ENCODE peak calls at places on chromosomes 16 and 17, in four cellular contexts. One of them, this sample, is unnamed. For H3K4me1, the result is how much of the 10 kb centered on the place peaks cover.

GRCh38 chr17:68152161-68152571 is 95.7 kb upstream of the AMZ2 start:
- DNase-seq in ovary: no peak
- DNase-seq in sigmoid colon: no peak
- DNase-seq in A549: no peak
- DNase-seq in this sample: no peak

GRCh38 chr17:11598274-11599221 is at the start of gene DNAH9:
- DNase-seq in sigmoid colon: peak
- DNase-seq in ovary: peak
- DNase-seq in A549: peak
- DNase-seq in this sample: no peak

GRCh38 chr17:28258347-28258887 is 60.6 kb upstream of the TMEM97 start:
- DNase-seq in ovary: no peak
- DNase-seq in sigmoid colon: no peak
- DNase-seq in A549: peak
- DNase-seq in this sample: no peak

GRCh38 chr17:46984341-46984740 is 5.3 kb upstream of the RPRML start:
- DNase-seq in sigmoid colon: no peak
- DNase-seq in A549: no peak
- DNase-seq in ovary: no peak
- DNase-seq in this sample: no peak

GRCh38 chr17:9880582-9880999 is 24.5 kb downstream of the RCVRN start:
- DNase-seq in A549: peak
- DNase-seq in ovary: no peak
- DNase-seq in sigmoid colon: no peak
- DNase-seq in this sample: no peak

GRCh38 chr16:57699481-57699880 is 4.9 kb downstream of the DRC7 start:
- DNase-seq in sigmoid colon: peak
- DNase-seq in ovary: no peak
- DNase-seq in A549: no peak
- DNase-seq in this sample: no peak

GRCh38 chr17:15124746-15125145 is 140.4 kb downstream of the PMP22 start:
- DNase-seq in ovary: no peak
- DNase-seq in sigmoid colon: no peak
- DNase-seq in A549: no peak
- DNase-seq in this sample: peak

GRCh38 chr17:49752508-49752907 is 11.4 kb downstream of the FAM117A start:
- DNase-seq in ovary: no peak
- DNase-seq in sigmoid colon: no peak
- DNase-seq in A549: no peak
- DNase-seq in this sample: no peak

GRCh38 chr17:38731526-38732294 is 1.6 kb downstream of the CISD3 start:
- DNase-seq in ovary: no peak
- DNase-seq in A549: no peak
- DNase-seq in sigmoid colon: peak
- DNase-seq in this sample: no peak

GRCh38 chr16:23274968-23275367 is 27.1 kb upstream of the SCNN1B start:
- DNase-seq in sigmoid colon: no peak
- DNase-seq in A549: peak
- DNase-seq in ovary: no peak
- DNase-seq in this sample: no peak

GRCh38 chr16:49961087-49961486 is 63.9 kb upstream of the CNEP1R1 start:
- DNase-seq in ovary: no peak
- DNase-seq in sigmoid colon: no peak
- DNase-seq in A549: no peak
- DNase-seq in this sample: peak

GRCh38 chr16:50585331-50585776 is 37.2 kb downstream of the NKD1 start:
- DNase-seq in sigmoid colon: peak
- DNase-seq in A549: no peak
- DNase-seq in ovary: peak
- DNase-seq in this sample: no peak

GRCh38 chr16:58501242-58502131 is 1.5 kb downstream of the NDRG4 start:
- DNase-seq in ovary: peak
- DNase-seq in A549: no peak
- DNase-seq in sigmoid colon: peak
- DNase-seq in this sample: peak

GRCh38 chr16:58854392-58854791 is 120.3 kb upstream of the GOT2 start:
- DNase-seq in A549: no peak
- DNase-seq in ovary: no peak
- DNase-seq in sigmoid colon: no peak
- DNase-seq in this sample: no peak

GRCh38 chr16:79278506-79278905 is 322.0 kb downstream of the MAF start:
- DNase-seq in sigmoid colon: no peak
- DNase-seq in ovary: no peak
- DNase-seq in A549: no peak
- DNase-seq in this sample: no peak

GRCh38 chr16:31478956-31479355 is 4.0 kb upstream of the SLC5A2 start:
- DNase-seq in sigmoid colon: no peak
- DNase-seq in A549: no peak
- DNase-seq in ovary: no peak
- DNase-seq in this sample: no peak

GRCh38 chr16:17607075-17607509 is 136.3 kb upstream of the XYLT1 start:
- DNase-seq in A549: no peak
- DNase-seq in sigmoid colon: no peak
- DNase-seq in ovary: no peak
- DNase-seq in this sample: no peak

GRCh38 chr17:59365383-59365981 is 34.0 kb downstream of the YPEL2 start:
- DNase-seq in sigmoid colon: peak
- DNase-seq in A549: no peak
- DNase-seq in ovary: no peak
- DNase-seq in this sample: no peak

GRCh38 chr16:4879049-4879448 is 31.8 kb downstream of the UBN1 start:
- DNase-seq in ovary: no peak
- DNase-seq in A549: no peak
- DNase-seq in sigmoid colon: no peak
- DNase-seq in this sample: no peak

GRCh38 chr17:63700528-63701441 is 860 bp upstream of the LIMD2 start:
- DNase-seq in ovary: peak
- DNase-seq in sigmoid colon: peak
- DNase-seq in A549: no peak
- DNase-seq in this sample: peak

GRCh38 chr17:80799553-80800403 is 191.9 kb upstream of the CHMP6 start:
- DNase-seq in A549: no peak
- DNase-seq in sigmoid colon: no peak
- DNase-seq in ovary: no peak
- DNase-seq in this sample: no peak

GRCh38 chr16:48576927-48577326 is 33.1 kb downstream of the N4BP1 start:
- DNase-seq in sigmoid colon: no peak
- DNase-seq in ovary: no peak
- DNase-seq in A549: peak
- DNase-seq in this sample: no peak

GRCh38 chr16:8869212-8869987 is 594 bp upstream of the CARHSP1 start:
- DNase-seq in A549: no peak
- DNase-seq in ovary: no peak
- DNase-seq in sigmoid colon: no peak
- DNase-seq in this sample: no peak

GRCh38 chr17:75846701-75847594 is 2.7 kb upstream of the UNC13D start:
- DNase-seq in sigmoid colon: peak
- DNase-seq in ovary: no peak
- DNase-seq in A549: no peak
- DNase-seq in this sample: no peak

GRCh38 chr17:57534863-57535651 is 210.0 kb downstream of the CCDC182 start:
- DNase-seq in sigmoid colon: no peak
- DNase-seq in ovary: no peak
- DNase-seq in A549: peak
- DNase-seq in this sample: no peak

GRCh38 chr17:42702446-42702845 is 20.1 kb downstream of the CNTNAP1 start:
- DNase-seq in sigmoid colon: no peak
- DNase-seq in ovary: no peak
- DNase-seq in A549: no peak
- DNase-seq in this sample: no peak

GRCh38 chr16:76565542-76565941 is 288.3 kb downstream of the CNTNAP4 start:
- DNase-seq in ovary: no peak
- DNase-seq in A549: no peak
- DNase-seq in sigmoid colon: no peak
- DNase-seq in this sample: no peak

GRCh38 chr17:82020874-82021727 is 1.6 kb downstream of the CENPX start:
- DNase-seq in sigmoid colon: peak
- DNase-seq in ovary: no peak
- DNase-seq in A549: peak
- DNase-seq in this sample: peak

GRCh38 chr17:77281024-77281903 is 140.5 kb downstream of the SEC14L1 start:
- DNase-seq in ovary: peak
- DNase-seq in A549: peak
- DNase-seq in sigmoid colon: peak
- DNase-seq in this sample: peak

GRCh38 chr17:15510361-15510760 is 42.9 kb upstream of the CDRT4 start:
- DNase-seq in sigmoid colon: no peak
- DNase-seq in ovary: no peak
- DNase-seq in A549: peak
- DNase-seq in this sample: peak

GRCh38 chr17:76912585-76912984 is 44.4 kb downstream of the MGAT5B start:
- DNase-seq in ovary: no peak
- DNase-seq in sigmoid colon: no peak
- DNase-seq in A549: no peak
- DNase-seq in this sample: no peak

GRCh38 chr17:28643979-28644781 is 778 bp downstream of the BLTP2 start:
- DNase-seq in A549: peak
- DNase-seq in ovary: no peak
- DNase-seq in sigmoid colon: peak
- DNase-seq in this sample: peak

GRCh38 chr17:17406225-17406624 is 70.6 kb upstream of the MED9 start:
- DNase-seq in ovary: no peak
- DNase-seq in A549: no peak
- DNase-seq in sigmoid colon: no peak
- DNase-seq in this sample: no peak

GRCh38 chr17:80997471-80998387 is 6.1 kb downstream of the CHMP6 start:
- DNase-seq in A549: no peak
- DNase-seq in ovary: no peak
- DNase-seq in sigmoid colon: no peak
- DNase-seq in this sample: no peak

GRCh38 chr17:80353718-80354275 is 61.2 kb upstream of the ENDOV start:
- DNase-seq in ovary: no peak
- DNase-seq in sigmoid colon: peak
- DNase-seq in A549: no peak
- DNase-seq in this sample: no peak

DNA sequence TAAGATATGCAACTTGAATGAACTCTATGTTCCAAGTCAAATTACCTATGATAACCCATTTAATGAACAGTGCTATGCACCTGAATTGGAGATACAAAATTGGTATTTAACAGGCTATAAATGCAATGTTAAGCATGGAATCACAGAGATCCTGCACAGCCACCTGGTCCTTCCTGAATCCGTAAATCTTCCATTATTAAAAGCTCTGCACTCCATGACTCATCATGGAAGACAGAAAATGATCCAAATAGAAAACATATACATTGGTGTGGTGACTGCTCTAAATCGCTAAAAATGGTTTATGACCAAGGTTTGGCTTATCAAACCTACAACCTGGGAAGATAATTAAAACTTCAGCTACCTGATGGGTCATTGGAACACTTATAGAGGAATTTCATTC is 45.3 kb downstream of the GLG1 start:
- DNase-seq in sigmoid colon: no peak
- DNase-seq in A549: no peak
- DNase-seq in ovary: no peak
- DNase-seq in this sample: no peak
- H3K4me1 ChIP-seq in sigmoid colon: under half
- H3K4me1 ChIP-seq in A549: under half
- H3K4me1 ChIP-seq in ovary: under half
- H3K4me1 ChIP-seq in this sample: under half

DNA sequence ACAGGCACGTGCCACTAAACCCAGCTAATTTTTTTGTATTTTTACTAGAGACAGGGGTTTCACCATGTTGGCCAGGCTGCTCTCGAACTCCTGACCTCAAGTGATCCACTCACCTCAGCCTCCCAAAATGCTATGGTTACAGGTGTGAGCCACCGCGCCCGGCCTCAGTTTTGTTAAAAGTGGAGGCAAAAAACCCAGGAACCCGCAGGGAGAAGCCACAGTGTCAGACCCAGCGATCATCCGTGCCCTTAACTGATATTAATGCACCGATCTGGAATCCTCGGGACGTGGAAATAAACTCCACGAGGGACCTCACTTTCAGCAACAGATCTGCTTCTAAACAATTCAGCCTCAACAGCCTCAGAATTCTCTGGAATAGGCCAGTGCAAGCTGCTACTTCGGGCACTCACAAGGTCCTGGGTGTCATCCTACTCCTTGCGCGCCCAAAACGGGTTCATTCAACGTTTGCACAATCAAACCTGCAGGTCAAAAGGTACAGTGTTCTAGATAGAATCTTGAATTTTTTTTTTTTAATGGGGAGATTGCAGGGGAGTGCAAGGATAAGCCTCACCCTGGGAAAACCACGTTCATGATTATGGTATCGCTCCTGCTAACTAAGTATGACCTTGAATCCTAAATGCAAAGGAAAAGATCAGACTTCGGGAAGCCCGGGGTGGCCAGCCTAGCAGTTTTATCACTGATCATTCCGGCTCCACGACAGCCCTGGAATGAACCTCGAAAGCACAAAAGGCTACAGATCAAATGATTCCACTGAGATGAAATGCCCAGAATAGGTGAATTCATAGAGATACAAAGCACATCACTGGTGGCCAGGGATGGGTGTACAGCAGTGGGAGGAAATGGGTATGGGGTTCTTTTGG is 22.4 kb downstream of the LITAF start:
- DNase-seq in A549: no peak
- DNase-seq in sigmoid colon: no peak
- DNase-seq in ovary: no peak
- DNase-seq in this sample: no peak
- H3K4me1 ChIP-seq in A549: half or more
- H3K4me1 ChIP-seq in sigmoid colon: under half
- H3K4me1 ChIP-seq in ovary: under half
- H3K4me1 ChIP-seq in this sample: under half

GRCh38 chr17:2063306-2064146 is 8.6 kb downstream of the HIC1 start:
- DNase-seq in sigmoid colon: peak
- DNase-seq in ovary: no peak
- DNase-seq in A549: no peak
- DNase-seq in this sample: no peak

GRCh38 chr17:2062571-2063183 is 7.8 kb downstream of the HIC1 start:
- DNase-seq in sigmoid colon: peak
- DNase-seq in A549: no peak
- DNase-seq in ovary: peak
- DNase-seq in this sample: no peak

GRCh38 chr17:2059837-2060658 is 5.1 kb downstream of the HIC1 start:
- DNase-seq in A549: no peak
- DNase-seq in ovary: no peak
- DNase-seq in sigmoid colon: no peak
- DNase-seq in this sample: no peak

GRCh38 chr17:2060681-2061440 is 6.0 kb downstream of the HIC1 start:
- DNase-seq in ovary: peak
- DNase-seq in sigmoid colon: no peak
- DNase-seq in A549: no peak
- DNase-seq in this sample: no peak

GRCh38 chr17:2061441-2061797 is 6.5 kb downstream of the HIC1 start:
- DNase-seq in A549: no peak
- DNase-seq in ovary: no peak
- DNase-seq in sigmoid colon: no peak
- DNase-seq in this sample: no peak
- H3K4me1 ChIP-seq in A549: under half
- H3K4me1 ChIP-seq in ovary: under half
- H3K4me1 ChIP-seq in sigmoid colon: half or more
- H3K4me1 ChIP-seq in this sample: half or more

DNA sequence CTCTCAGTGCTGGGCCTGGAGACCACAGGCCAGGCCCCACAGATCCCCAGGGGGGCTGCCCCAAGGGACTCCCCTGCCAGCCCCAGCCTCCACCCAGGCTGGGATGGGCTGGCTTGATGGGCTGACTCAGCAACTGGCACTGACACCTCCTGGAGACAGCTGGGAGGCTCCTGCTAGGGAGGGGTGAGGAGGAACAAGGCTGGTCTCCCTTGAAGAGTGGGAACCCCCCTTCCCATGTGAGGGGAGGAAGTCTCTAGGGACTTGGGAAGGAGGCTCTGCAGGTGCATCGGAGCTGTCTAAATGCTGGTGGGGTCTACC is 10.4 kb downstream of the NHERF1 start:
- DNase-seq in ovary: no peak
- DNase-seq in A549: no peak
- DNase-seq in sigmoid colon: no peak
- DNase-seq in this sample: no peak
- H3K4me1 ChIP-seq in ovary: under half
- H3K4me1 ChIP-seq in A549: half or more
- H3K4me1 ChIP-seq in sigmoid colon: under half
- H3K4me1 ChIP-seq in this sample: under half

This sample was measured in adipocyte.